ENCODE peak calls at places on chromosomes 7 and 10, in nine cellular contexts. O is H1, M is body of pancreas, B is GM12892, C is A549, U is transverse colon, S is heart left ventricle, A is uterus, P is GM12891. Z is an unnamed sample.

GRCh38 chr7:17816903-17817302 is 123.4 kb downstream of the SNX13 start:
- DNase-seq in A (no peak), O (no peak), B (no peak), S (no peak), U (no peak), M (no peak), P (no peak), C (no peak), Z (no peak)

GRCh38 chr10:46254467-46254866 is 32.3 kb upstream of the ANTXRL start:
- DNase-seq in C (no peak), M (no peak), U (no peak), B (no peak), O (no peak), S (no peak), A (no peak), P (no peak), Z (no peak)

GRCh38 chr10:21036757-21037156 is 139.6 kb upstream of the NEBL start:
- DNase-seq in O (no peak), B (no peak), P (no peak), M (no peak), C (no peak), A (no peak), S (no peak), U (no peak), Z (no peak)

GRCh38 chr7:2131341-2131740 is 101.4 kb downstream of the MAD1L1 start:
- DNase-seq in A (no peak), P (no peak), O (no peak), C (no peak), B (no peak), U (no peak), M (no peak), S (no peak), Z (no peak)

GRCh38 chr7:144026203-144026883 is 22.4 kb upstream of the OR2A5 start:
- DNase-seq in A (no peak), M (no peak), U (no peak), S (no peak), O (no peak), C (no peak), P (no peak), B (no peak), Z (no peak)

GRCh38 chr10:76130892-76131291 is 699.5 kb downstream of the LRMDA start:
- DNase-seq in S (no peak), C (no peak), M (no peak), U (no peak), B (no peak), O (no peak), A (no peak), P (no peak), Z (no peak)

GRCh38 chr7:80583901-80584300 is 54.5 kb upstream of the CD36 start:
- DNase-seq in U (no peak), O (no peak), A (no peak), S (no peak), P (no peak), C (no peak), M (no peak), B (no peak), Z (no peak)

GRCh38 chr7:50560865-50561351 is 4.3 kb downstream of the DDC start:
- DNase-seq in O (no peak), A (no peak), S (no peak), U (no peak), B (no peak), M (peak), P (no peak), C (no peak), Z (no peak)

GRCh38 chr10:64863836-64864235 is 1342.6 kb downstream of the REEP3 start:
- DNase-seq in A (no peak), C (no peak), M (no peak), P (no peak), S (no peak), B (no peak), U (no peak), O (no peak), Z (no peak)

GRCh38 chr10:14812271-14812670 is 25.6 kb downstream of the CDNF start:
- DNase-seq in O (no peak), S (no peak), M (no peak), U (no peak), B (no peak), A (no peak), C (no peak), P (no peak), Z (peak)

GRCh38 chr7:151125835-151126481 is 39.7 kb downstream of the AGAP3 start:
- DNase-seq in U (peak), A (no peak), C (no peak), S (no peak), M (no peak), O (no peak), B (no peak), P (no peak), Z (no peak)

GRCh38 chr7:149880871-149881301 is 7.1 kb downstream of the ATP6V0E2 start:
- DNase-seq in B (no peak), C (no peak), U (no peak), O (no peak), M (no peak), P (peak), A (peak), S (peak), Z (no peak)

GRCh38 chr7:50920031-50920635 is 137.4 kb upstream of the GRB10 start:
- DNase-seq in C (no peak), U (no peak), P (no peak), B (no peak), A (no peak), M (no peak), O (no peak), S (no peak), Z (no peak)

GRCh38 chr10:43461950-43462349 is 25.0 kb downstream of the ZNF487 start:
- DNase-seq in B (no peak), U (no peak), P (peak), M (peak), C (peak), O (no peak), A (no peak), S (no peak), Z (peak)

GRCh38 chr7:131449373-131449902 is 107.0 kb downstream of the PODXL start:
- DNase-seq in M (no peak), S (no peak), O (no peak), B (no peak), P (no peak), A (no peak), C (no peak), U (no peak), Z (no peak)

GRCh38 chr7:133512560-133512959 is 259.7 kb downstream of the EXOC4 start:
- DNase-seq in S (no peak), P (no peak), U (no peak), C (no peak), O (no peak), A (no peak), M (no peak), B (no peak), Z (peak)

GRCh38 chr10:31759124-31759798 is 169.4 kb downstream of the ARHGAP12 start:
- DNase-seq in U (peak), P (peak), B (peak), O (peak), M (peak), A (peak), S (peak), C (peak), Z (no peak)

GRCh38 chr7:17991866-17992648 is 35.6 kb downstream of the PRPS1L1 start:
- DNase-seq in B (no peak), C (no peak), M (no peak), S (no peak), U (peak), A (no peak), O (no peak), P (no peak), Z (no peak)

GRCh38 chr7:44849277-44850210 is 1.7 kb upstream of the H2AZ2 start:
- DNase-seq in U (no peak), O (no peak), M (no peak), P (no peak), A (no peak), B (no peak), S (no peak), C (no peak), Z (no peak)

GRCh38 chr7:152344253-152344652 is 91.5 kb downstream of the KMT2C start:
- DNase-seq in B (no peak), S (no peak), O (no peak), M (no peak), C (no peak), P (no peak), U (no peak), A (no peak), Z (no peak)

GRCh38 chr10:125003146-125003900 is 61.4 kb downstream of the ZRANB1 start:
- DNase-seq in C (no peak), P (peak), B (peak), U (no peak), O (no peak), M (peak), A (peak), S (peak), Z (no peak)

GRCh38 chr7:66921918-66922486 is 977 bp downstream of the TMEM248 start:
- DNase-seq in A (no peak), P (no peak), C (no peak), M (peak), S (no peak), O (no peak), U (peak), B (no peak), Z (no peak)

GRCh38 chr10:7411671-7412481 is 1.0 kb upstream of the SFMBT2 start:
- DNase-seq in B (no peak), M (no peak), S (no peak), O (no peak), C (no peak), A (peak), P (no peak), U (peak), Z (no peak)

GRCh38 chr10:69685802-69686585 is 55.9 kb downstream of the FAM241B start:
- DNase-seq in P (no peak), M (peak), B (no peak), A (peak), U (no peak), O (no peak), C (no peak), S (peak), Z (no peak)

GRCh38 chr10:24206926-24207701 is 1.8 kb upstream of the KIAA1217 start:
- DNase-seq in B (no peak), P (no peak), S (no peak), M (no peak), U (peak), C (no peak), A (no peak), O (no peak), Z (no peak)

GRCh38 chr10:31683682-31684081 is 244.9 kb downstream of the ARHGAP12 start:
- DNase-seq in A (no peak), B (no peak), M (no peak), P (no peak), U (no peak), S (no peak), O (no peak), C (no peak), Z (no peak)

GRCh38 chr7:138023618-138024333 is 21.9 kb upstream of the CREB3L2 start:
- DNase-seq in A (no peak), S (no peak), B (peak), U (no peak), M (no peak), C (no peak), O (no peak), P (peak), Z (no peak)

GRCh38 chr10:11797847-11798633 is 25.1 kb upstream of the PROSER2 start:
- DNase-seq in A (no peak), C (no peak), O (no peak), U (no peak), S (no peak), P (no peak), B (no peak), M (no peak), Z (no peak)

GRCh38 chr7:71404701-71405345 is 272.9 kb downstream of the GALNT17 start:
- DNase-seq in O (no peak), C (no peak), A (no peak), P (no peak), S (no peak), M (no peak), U (no peak), B (no peak), Z (no peak)

GRCh38 chr10:19168584-19168983 is 120.0 kb downstream of the MALRD1 start:
- DNase-seq in S (no peak), A (no peak), U (no peak), B (no peak), P (no peak), M (no peak), O (no peak), C (no peak), Z (no peak)

GRCh38 chr7:150866932-150867564 is 14.7 kb downstream of the AOC1 start:
- DNase-seq in M (no peak), A (no peak), S (no peak), C (no peak), O (no peak), U (no peak), P (no peak), B (no peak), Z (no peak)

GRCh38 chr7:816751-817671 is 15.3 kb upstream of the SUN1 start:
- DNase-seq in S (no peak), U (peak), M (no peak), P (no peak), O (no peak), B (peak), C (peak), A (no peak), Z (no peak)

GRCh38 chr10:119270893-119271361 is 63.6 kb downstream of the GRK5 start:
- DNase-seq in C (peak), M (peak), B (peak), U (peak), P (no peak), S (peak), A (no peak), O (no peak), Z (peak)
- TF ChIP-seq POLR2A in C (no peak), M (no peak), B (peak), U (no peak), P (no peak), S (no peak), A (no peak), O (no peak), Z (no peak)

DNA sequence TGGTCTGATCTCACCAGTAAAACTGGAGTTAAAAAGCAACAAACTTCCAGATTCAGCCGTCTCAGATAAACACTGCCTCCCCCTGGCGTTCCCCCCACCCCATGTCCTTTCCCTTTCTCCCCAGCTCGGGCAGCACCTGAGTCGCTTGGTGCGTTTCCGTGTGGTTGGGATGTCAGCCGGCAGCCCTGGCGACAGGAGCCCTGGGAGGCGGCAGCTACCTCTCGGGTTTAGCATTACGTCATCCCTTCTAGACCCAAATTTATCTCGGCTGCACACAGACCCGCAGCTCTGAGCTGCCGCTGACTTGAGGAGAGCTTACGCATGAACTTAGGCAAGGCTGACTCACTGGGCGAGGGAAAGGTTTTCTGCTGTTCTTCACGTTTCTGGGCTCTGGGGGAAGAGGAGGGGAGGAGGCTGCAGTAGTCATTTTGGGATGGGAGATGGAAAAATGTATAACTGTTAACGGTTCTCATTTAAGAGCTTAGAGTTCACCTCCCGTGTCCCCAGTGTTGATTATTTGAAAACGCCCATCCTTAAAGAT is 14.4 kb downstream of the MXI1 start:
- DNase-seq in C (peak), A (peak), U (peak), O (no peak), M (peak), S (peak), B (peak), P (peak), Z (peak)
- TF ChIP-seq POLR2A in C (no peak), A (peak), U (no peak), O (no peak), M (no peak), S (no peak), B (no peak), P (no peak), Z (no peak)

GRCh38 chr10:73593110-73593509 is 2.0 kb upstream of the USP54 start:
- DNase-seq in B (no peak), A (no peak), O (no peak), M (no peak), U (no peak), C (no peak), P (no peak), S (no peak), Z (no peak)

GRCh38 chr10:73593812-73594211 is 2.7 kb upstream of the USP54 start:
- DNase-seq in S (no peak), U (no peak), O (no peak), M (no peak), B (no peak), P (no peak), A (no peak), C (no peak), Z (no peak)

GRCh38 chr10:73591578-73591902 is 398 bp upstream of the USP54 start:
- DNase-seq in U (no peak), O (peak), M (no peak), B (no peak), P (no peak), S (no peak), A (no peak), C (no peak), Z (no peak)

GRCh38 chr10:73590881-73591577 is at the start of gene USP54:
- DNase-seq in A (no peak), U (no peak), M (no peak), S (no peak), P (no peak), O (peak), C (no peak), B (no peak), Z (peak)

GRCh38 chr10:73591935-73592699 is 975 bp upstream of the USP54 start:
- DNase-seq in S (peak), U (peak), B (no peak), O (peak), M (peak), P (peak), A (peak), C (peak), Z (peak)
- TF ChIP-seq POLR2A in S (no peak), U (peak), B (no peak), O (peak), M (no peak), P (no peak), A (peak), C (no peak), Z (no peak)

DNA sequence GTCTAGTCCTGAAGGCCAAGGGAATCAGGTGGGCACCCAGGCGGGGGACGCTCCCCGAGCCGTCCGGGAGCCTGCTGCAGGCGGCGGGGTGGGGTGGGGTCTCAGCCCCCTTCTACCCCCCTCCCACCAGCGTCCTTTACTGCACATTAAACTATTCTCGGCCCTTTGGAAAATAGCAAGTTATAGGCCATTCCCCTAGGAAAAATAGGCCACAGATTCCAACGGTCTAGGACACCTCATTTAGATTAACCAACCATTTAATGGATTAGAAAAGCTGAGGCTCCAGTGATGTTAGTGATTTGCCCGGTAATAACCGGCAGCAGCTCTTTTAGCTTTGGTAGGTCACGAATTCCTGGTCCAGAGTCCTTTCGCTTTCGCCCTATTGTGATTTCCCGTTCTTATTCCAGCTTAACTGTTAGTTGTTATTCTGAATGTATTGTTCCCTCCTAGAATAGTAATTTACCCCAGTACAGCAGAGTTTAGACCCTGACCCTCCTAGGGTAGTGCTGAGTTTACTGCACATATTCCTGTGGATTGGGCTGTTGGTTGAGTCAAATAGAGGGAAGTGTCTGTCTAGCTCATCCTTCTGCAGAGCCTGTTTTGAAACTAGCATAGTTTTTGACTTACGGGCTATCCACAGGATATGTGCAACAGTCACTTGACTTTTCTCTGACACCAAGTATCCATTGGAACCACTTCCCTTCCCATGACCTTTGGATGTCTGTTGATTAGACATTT is 721 bp downstream of the GSTO1 start:
- DNase-seq in M (peak), P (no peak), B (no peak), S (no peak), A (no peak), U (peak), O (no peak), C (peak), Z (peak)
- TF ChIP-seq POLR2A in M (no peak), P (no peak), B (no peak), S (no peak), A (peak), U (peak), O (no peak), C (no peak), Z (no peak)

GRCh38 chr7:73556208-73557107 is 1.0 kb downstream of the BCL7B start:
- DNase-seq in M (no peak), A (no peak), C (no peak), P (no peak), O (no peak), B (no peak), S (no peak), U (no peak), Z (no peak)
- TF ChIP-seq POLR2A in M (no peak), A (no peak), C (no peak), P (no peak), O (no peak), B (no peak), S (no peak), U (peak), Z (peak)

GRCh38 chr7:28466341-28466740 is 54.0 kb downstream of the CREB5 start:
- DNase-seq in P (no peak), U (no peak), S (no peak), C (no peak), O (no peak), A (no peak), M (no peak), B (no peak), Z (no peak)
- TF ChIP-seq POLR2A in P (no peak), U (no peak), S (no peak), C (no peak), O (no peak), A (no peak), M (no peak), B (no peak), Z (no peak)

DNA sequence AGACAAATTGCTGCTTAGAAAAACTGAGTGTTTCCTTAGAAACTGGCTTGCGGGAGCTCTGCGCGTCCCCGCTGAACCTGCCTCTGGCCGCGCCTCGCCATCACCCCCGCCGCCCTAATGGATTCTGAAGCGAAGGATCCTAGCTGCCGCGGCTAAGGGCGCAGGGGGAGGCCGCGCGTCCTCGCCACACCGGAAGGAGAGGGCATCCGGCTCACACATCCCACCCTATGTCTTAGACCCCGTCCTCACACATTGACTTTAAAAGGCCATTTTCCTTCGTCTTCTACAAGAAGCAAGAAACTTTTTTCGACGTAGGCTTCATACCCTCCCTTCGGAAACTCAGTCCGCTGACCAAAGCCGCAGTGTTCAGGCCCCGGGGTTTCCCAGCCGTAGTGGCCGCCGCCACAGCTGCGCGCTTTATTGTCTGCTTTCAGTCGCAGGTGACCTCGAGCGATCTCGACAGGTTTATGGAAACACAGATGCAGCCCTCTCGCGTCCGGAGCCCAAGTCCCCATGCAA is 8.9 kb downstream of the NXPH1 start:
- DNase-seq in O (no peak), M (no peak), C (no peak), P (no peak), A (no peak), B (no peak), S (no peak), U (no peak), Z (no peak)
- TF ChIP-seq POLR2A in O (no peak), M (no peak), C (no peak), P (no peak), A (no peak), B (no peak), S (no peak), U (no peak), Z (no peak)

DNA sequence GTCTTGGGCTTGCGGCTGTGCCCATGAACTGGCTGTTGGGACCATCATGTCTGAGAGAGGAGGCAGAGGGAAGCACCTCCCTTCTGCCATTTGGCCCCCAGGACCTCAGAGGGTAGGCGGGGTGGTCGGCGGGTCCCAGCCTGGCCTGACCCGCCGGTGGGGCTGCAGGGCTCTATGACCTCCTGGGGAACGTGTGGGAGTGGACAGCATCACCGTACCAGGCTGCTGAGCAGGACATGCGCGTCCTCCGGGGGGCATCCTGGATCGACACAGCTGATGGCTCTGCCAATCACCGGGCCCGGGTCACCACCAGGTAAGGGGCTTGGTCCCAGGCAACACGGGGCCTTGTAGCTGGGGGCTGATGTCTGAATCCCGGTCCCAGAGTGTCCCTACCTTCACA is 14.1 kb downstream of the SUMF2 start:
- DNase-seq in A (no peak), U (no peak), S (no peak), M (no peak), B (no peak), O (no peak), C (no peak), P (no peak), Z (no peak)
- TF ChIP-seq POLR2A in A (no peak), U (no peak), S (no peak), M (no peak), B (no peak), O (no peak), C (no peak), P (no peak), Z (no peak)